ENCODE peak calls at places on chromosome 10, in four cellular contexts. One of them, this sample, is unnamed.

GRCh38 chr10:30834636-30835035 is 197.0 kb downstream of the ZNF438 start:
- DNase-seq in GM23248: no peak
- DNase-seq in HepG2: no peak
- DNase-seq in MM.1S: no peak
- DNase-seq in this sample: no peak

GRCh38 chr10:35007858-35008301 is 82.3 kb downstream of the CUL2 start:
- DNase-seq in HepG2: no peak
- DNase-seq in MM.1S: no peak
- DNase-seq in GM23248: no peak
- DNase-seq in this sample: no peak

GRCh38 chr10:44517635-44518034 is 132.7 kb upstream of the CXCL12 start:
- DNase-seq in HepG2: peak; percentile 10
- DNase-seq in GM23248: peak; percentile 18
- DNase-seq in MM.1S: no peak
- DNase-seq in this sample: peak; percentile 75

GRCh38 chr10:81127931-81128330 is 590.2 kb downstream of the SH2D4B start:
- DNase-seq in HepG2: no peak
- DNase-seq in GM23248: no peak
- DNase-seq in MM.1S: no peak
- DNase-seq in this sample: no peak

GRCh38 chr10:61754553-61755540 is 92.1 kb downstream of the CABCOCO1 start:
- DNase-seq in HepG2: no peak
- DNase-seq in GM23248: peak; percentile 10
- DNase-seq in MM.1S: no peak
- DNase-seq in this sample: no peak

GRCh38 chr10:94416896-94417295 is 14.6 kb downstream of the TBC1D12 start:
- DNase-seq in MM.1S: no peak
- DNase-seq in GM23248: no peak
- DNase-seq in HepG2: no peak
- DNase-seq in this sample: no peak

GRCh38 chr10:85317827-85318226 is 989.4 kb downstream of the CCSER2 start:
- DNase-seq in MM.1S: peak; percentile 8
- DNase-seq in HepG2: no peak
- DNase-seq in GM23248: no peak
- DNase-seq in this sample: no peak

GRCh38 chr10:88933584-88933983 is 19.0 kb downstream of the ACTA2 start:
- DNase-seq in HepG2: no peak
- DNase-seq in GM23248: no peak
- DNase-seq in MM.1S: no peak
- DNase-seq in this sample: no peak

GRCh38 chr10:43939939-43940810 is 291.5 kb upstream of the ZNF32 start:
- DNase-seq in GM23248: no peak
- DNase-seq in MM.1S: no peak
- DNase-seq in HepG2: no peak
- DNase-seq in this sample: peak; percentile 86

GRCh38 chr10:8336629-8337331 is 282.3 kb downstream of the GATA3 start:
- DNase-seq in MM.1S: no peak
- DNase-seq in HepG2: peak; percentile 39
- DNase-seq in GM23248: no peak
- DNase-seq in this sample: no peak

GRCh38 chr10:17607060-17607459 is 10.1 kb downstream of the HACD1 start:
- DNase-seq in HepG2: no peak
- DNase-seq in GM23248: no peak
- DNase-seq in MM.1S: no peak
- DNase-seq in this sample: no peak

GRCh38 chr10:3375505-3375904 is 202.9 kb upstream of the PITRM1 start:
- DNase-seq in MM.1S: no peak
- DNase-seq in GM23248: no peak
- DNase-seq in HepG2: no peak
- DNase-seq in this sample: no peak

GRCh38 chr10:125038637-125039036 is 96.7 kb downstream of the ZRANB1 start:
- DNase-seq in HepG2: peak; percentile 23
- DNase-seq in GM23248: no peak
- DNase-seq in MM.1S: peak; percentile 9
- DNase-seq in this sample: peak; percentile 57

GRCh38 chr10:14822879-14823755 is 14.7 kb downstream of the CDNF start:
- DNase-seq in MM.1S: peak; percentile 68
- DNase-seq in GM23248: peak; percentile 70
- DNase-seq in HepG2: peak; percentile 12
- DNase-seq in this sample: peak; percentile 79

GRCh38 chr10:130352291-130352645 is 216.1 kb downstream of the GLRX3 start:
- DNase-seq in GM23248: no peak
- DNase-seq in MM.1S: no peak
- DNase-seq in HepG2: no peak
- DNase-seq in this sample: no peak

GRCh38 chr10:69644658-69645295 is 14.7 kb downstream of the FAM241B start:
- DNase-seq in GM23248: peak; percentile 74
- DNase-seq in MM.1S: no peak
- DNase-seq in HepG2: peak; percentile 21
- DNase-seq in this sample: peak; percentile 81

GRCh38 chr10:89100680-89101079 is 106.4 kb downstream of the CH25H start:
- DNase-seq in MM.1S: no peak
- DNase-seq in GM23248: peak; percentile 48
- DNase-seq in HepG2: no peak
- DNase-seq in this sample: no peak

GRCh38 chr10:1526427-1527055 is 210.8 kb downstream of the ADARB2 start:
- DNase-seq in HepG2: no peak
- DNase-seq in GM23248: no peak
- DNase-seq in MM.1S: no peak
- DNase-seq in this sample: peak; percentile 77

GRCh38 chr10:100710151-100710871 is 35.1 kb upstream of the PAX2 start:
- DNase-seq in GM23248: peak; percentile 26
- DNase-seq in HepG2: no peak
- DNase-seq in MM.1S: no peak
- DNase-seq in this sample: no peak

GRCh38 chr10:86813101-86813500 is 56.7 kb downstream of the BMPR1A start:
- DNase-seq in GM23248: peak; percentile 50
- DNase-seq in MM.1S: no peak
- DNase-seq in HepG2: no peak
- DNase-seq in this sample: no peak

GRCh38 chr10:99698504-99699080 is 33.3 kb downstream of the COX15 start:
- DNase-seq in GM23248: no peak
- DNase-seq in MM.1S: no peak
- DNase-seq in HepG2: no peak
- DNase-seq in this sample: peak; percentile 40

GRCh38 chr10:124705021-124705740 is 39.0 kb downstream of the FAM53B start:
- DNase-seq in MM.1S: no peak
- DNase-seq in HepG2: no peak
- DNase-seq in GM23248: no peak
- DNase-seq in this sample: no peak

GRCh38 chr10:35559416-35559815 is 45.7 kb upstream of the GJD4 start:
- DNase-seq in GM23248: no peak
- DNase-seq in HepG2: no peak
- DNase-seq in MM.1S: no peak
- DNase-seq in this sample: no peak

GRCh38 chr10:77311186-77311585 is 326.4 kb downstream of the KCNMA1 start:
- DNase-seq in HepG2: no peak
- DNase-seq in GM23248: no peak
- DNase-seq in MM.1S: no peak
- DNase-seq in this sample: no peak

GRCh38 chr10:35089641-35090161 is 440 bp downstream of the CUL2 start:
- DNase-seq in MM.1S: peak; percentile 61
- DNase-seq in GM23248: peak; percentile 46
- DNase-seq in HepG2: no peak
- DNase-seq in this sample: peak; percentile 73

GRCh38 chr10:113945075-113945686 is 90.7 kb downstream of the NHLRC2 start:
- DNase-seq in MM.1S: no peak
- DNase-seq in HepG2: no peak
- DNase-seq in GM23248: peak; percentile 44
- DNase-seq in this sample: peak; percentile 24

GRCh38 chr10:120998251-120998650 is 147.1 kb downstream of the WDR11 start:
- DNase-seq in GM23248: no peak
- DNase-seq in HepG2: no peak
- DNase-seq in MM.1S: no peak
- DNase-seq in this sample: no peak

GRCh38 chr10:68142761-68143160 is 33.5 kb downstream of the MYPN start:
- DNase-seq in HepG2: no peak
- DNase-seq in MM.1S: no peak
- DNase-seq in GM23248: no peak
- DNase-seq in this sample: peak; percentile 20

GRCh38 chr10:132443998-132444876 is 47.2 kb downstream of the PWWP2B start:
- DNase-seq in MM.1S: no peak
- DNase-seq in GM23248: no peak
- DNase-seq in HepG2: no peak
- DNase-seq in this sample: no peak

GRCh38 chr10:46523881-46524470 is 32.5 kb downstream of the GPRIN2 start:
- DNase-seq in HepG2: no peak
- DNase-seq in MM.1S: no peak
- DNase-seq in GM23248: peak; percentile 98
- DNase-seq in this sample: no peak

GRCh38 chr10:100744980-100745881 is at the start of gene PAX2:
- DNase-seq in GM23248: no peak
- DNase-seq in HepG2: no peak
- DNase-seq in MM.1S: peak; percentile 45
- DNase-seq in this sample: no peak

GRCh38 chr10:121838149-121838548 is 89.7 kb downstream of the ATE1 start:
- DNase-seq in MM.1S: no peak
- DNase-seq in GM23248: no peak
- DNase-seq in HepG2: no peak
- DNase-seq in this sample: no peak

GRCh38 chr10:18216482-18216881 is 76.3 kb downstream of the CACNB2 start:
- DNase-seq in GM23248: peak; percentile 62
- DNase-seq in HepG2: peak; percentile 3
- DNase-seq in MM.1S: no peak
- DNase-seq in this sample: peak; percentile 48

GRCh38 chr10:119113805-119114732 is 10.2 kb downstream of the DENND10 start:
- DNase-seq in MM.1S: no peak
- DNase-seq in GM23248: peak; percentile 95
- DNase-seq in HepG2: peak; percentile 98
- DNase-seq in this sample: no peak
- H3K9ac ChIP-seq in MM.1S: no peak overlapping the region
- H3K9ac ChIP-seq in GM23248: peak overlapping the region; percentile 64
- H3K9ac ChIP-seq in HepG2: peak overlapping the region; percentile 72
- H3K9ac ChIP-seq in this sample: no peak overlapping the region

GRCh38 chr10:119270893-119271361 is 63.6 kb downstream of the GRK5 start:
- DNase-seq in GM23248: no peak
- DNase-seq in MM.1S: peak; percentile 56
- DNase-seq in HepG2: peak; percentile 75
- DNase-seq in this sample: no peak

GRCh38 chr10:119274519-119275045 is 67.2 kb downstream of the GRK5 start:
- DNase-seq in HepG2: no peak
- DNase-seq in GM23248: no peak
- DNase-seq in MM.1S: peak; percentile 31
- DNase-seq in this sample: no peak

GRCh38 chr10:119272736-119273135 is 65.4 kb downstream of the GRK5 start:
- DNase-seq in HepG2: no peak
- DNase-seq in MM.1S: no peak
- DNase-seq in GM23248: no peak
- DNase-seq in this sample: no peak

GRCh38 chr10:119269737-119270136 is 62.4 kb downstream of the GRK5 start:
- DNase-seq in HepG2: no peak
- DNase-seq in MM.1S: no peak
- DNase-seq in GM23248: no peak
- DNase-seq in this sample: no peak

GRCh38 chr10:119273413-119273812 is 66.0 kb downstream of the GRK5 start:
- DNase-seq in GM23248: no peak
- DNase-seq in MM.1S: no peak
- DNase-seq in HepG2: no peak
- DNase-seq in this sample: peak; percentile 56
- H4K20me1 ChIP-seq in GM23248: no peaks in the 10 kb centered on the region
- H4K20me1 ChIP-seq in MM.1S: no peaks in the 10 kb centered on the region
- H4K20me1 ChIP-seq in HepG2: no peaks in the 10 kb centered on the region
- H4K20me1 ChIP-seq in this sample: peaks cover 5% of the 10 kb centered on the region

DNA sequence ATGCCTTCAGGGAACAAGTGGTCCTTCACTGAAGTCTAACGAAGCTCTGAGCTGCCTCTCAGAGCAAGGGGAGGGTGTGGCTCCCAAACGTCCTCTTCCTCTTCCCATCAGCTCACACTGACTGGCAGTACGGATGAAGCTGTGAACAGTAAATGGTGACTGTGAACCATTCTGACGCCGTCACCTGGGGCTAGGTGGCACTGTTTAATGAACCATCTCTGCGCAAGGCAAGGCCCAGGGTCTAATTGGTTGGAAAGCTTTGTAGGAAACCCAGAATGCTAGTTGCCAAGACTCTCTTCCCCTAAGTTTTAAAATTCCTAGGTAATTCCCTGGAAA is 156.1 kb upstream of the LYZL1 start:
- DNase-seq in HepG2: no peak
- DNase-seq in MM.1S: no peak
- DNase-seq in GM23248: no peak
- DNase-seq in this sample: no peak
- H3K27ac ChIP-seq in HepG2: no peak overlapping the region
- H3K27ac ChIP-seq in MM.1S: no peak overlapping the region
- H3K27ac ChIP-seq in GM23248: no peak overlapping the region
- H3K27ac ChIP-seq in this sample: no peak overlapping the region

GRCh38 chr10:48614481-48615383 is 9.9 kb upstream of the ARHGAP22 start:
- DNase-seq in HepG2: no peak
- DNase-seq in MM.1S: peak; percentile 65
- DNase-seq in GM23248: peak; percentile 90
- DNase-seq in this sample: no peak
- H3K9ac ChIP-seq in HepG2: no peak overlapping the region
- H3K9ac ChIP-seq in MM.1S: peak overlapping the region; percentile 14
- H3K9ac ChIP-seq in GM23248: peak overlapping the region; percentile 76
- H3K9ac ChIP-seq in this sample: no peak overlapping the region

GRCh38 chr10:102484021-102484420 is 18.5 kb downstream of the ACTR1A start:
- DNase-seq in GM23248: no peak
- DNase-seq in MM.1S: no peak
- DNase-seq in HepG2: no peak
- DNase-seq in this sample: no peak
- H4K20me1 ChIP-seq in GM23248: no peaks in the 10 kb centered on the region
- H4K20me1 ChIP-seq in MM.1S: no peaks in the 10 kb centered on the region
- H4K20me1 ChIP-seq in HepG2: peaks cover 3% of the 10 kb centered on the region
- H4K20me1 ChIP-seq in this sample: peaks cover 3% of the 10 kb centered on the region

DNA sequence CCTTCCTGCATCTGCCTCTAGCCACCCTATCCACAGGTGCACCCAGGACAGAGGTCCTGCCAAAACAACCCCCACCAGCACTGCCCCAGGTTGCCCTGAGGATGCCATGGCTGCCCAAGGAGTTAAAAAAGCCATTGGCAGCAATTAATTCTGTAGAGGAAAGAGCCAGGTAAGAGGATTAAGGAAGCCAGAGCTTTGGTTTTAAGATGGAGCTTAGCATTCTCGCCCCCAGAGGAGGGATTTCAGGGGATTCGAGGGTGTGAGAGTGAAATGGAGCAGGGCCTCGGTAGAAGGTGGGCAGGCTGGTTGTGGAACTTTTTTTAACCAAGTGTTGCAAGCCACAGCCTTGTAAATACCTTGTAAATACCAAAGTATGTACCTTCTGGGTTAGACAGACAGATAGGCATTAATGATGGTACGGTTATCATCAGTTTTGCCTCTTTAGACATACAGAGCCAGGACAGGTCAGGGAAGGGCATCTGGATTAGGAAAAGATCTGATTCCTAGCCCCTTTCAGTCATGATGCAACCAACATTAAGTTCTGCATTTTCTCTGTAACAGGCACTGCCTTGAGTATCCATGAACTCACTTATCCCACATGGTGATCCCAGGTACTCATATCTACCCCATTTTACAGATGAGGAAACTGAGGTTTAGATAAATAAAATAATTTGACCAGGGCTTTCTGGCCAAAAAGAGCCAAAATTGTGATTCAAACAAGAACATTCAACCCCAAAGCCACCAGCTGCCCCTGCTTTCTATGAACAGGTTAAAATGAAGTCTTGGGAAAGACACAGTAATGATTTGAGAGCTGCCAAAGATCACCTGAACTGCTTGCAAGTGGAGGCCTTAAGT is 120.7 kb upstream of the PPIF start:
- DNase-seq in GM23248: no peak
- DNase-seq in HepG2: no peak
- DNase-seq in MM.1S: no peak
- DNase-seq in this sample: no peak
- H3K27ac ChIP-seq in GM23248: no peak overlapping the region
- H3K27ac ChIP-seq in HepG2: no peak overlapping the region
- H3K27ac ChIP-seq in MM.1S: no peak overlapping the region
- H3K27ac ChIP-seq in this sample: no peak overlapping the region

GRCh38 chr10:102919237-102919959 is 1.3 kb downstream of the CNNM2 start:
- DNase-seq in HepG2: peak; percentile 18
- DNase-seq in MM.1S: no peak
- DNase-seq in GM23248: peak; percentile 50
- DNase-seq in this sample: no peak
- H3K9ac ChIP-seq in HepG2: peak overlapping the region; percentile 89
- H3K9ac ChIP-seq in MM.1S: peak overlapping the region; percentile 84
- H3K9ac ChIP-seq in GM23248: peak overlapping the region; percentile 81
- H3K9ac ChIP-seq in this sample: peak overlapping the region; percentile 89